ENCODE peak calls at places on chromosomes 7 and 10, in eight cellular contexts. O, Q, Y, B, M, K, J and E are unnamed samples.

GRCh38 chr7:5283421-5284303 is 919 bp downstream of the SLC29A4 start:
- ATAC-seq in O (no peak), Q (peak), M (peak), K (peak), Y (peak), B (peak), J (no peak), E (no peak)

GRCh38 chr7:139084709-139085108 is 24.8 kb downstream of the ZC3HAV1 start:
- ATAC-seq in B (no peak), O (no peak), M (no peak), K (no peak), Y (no peak), J (no peak), Q (no peak), E (no peak)

GRCh38 chr10:131731780-131732630 is 168.8 kb upstream of the PPP2R2D start:
- ATAC-seq in Y (no peak), M (no peak), Q (no peak), B (no peak), J (no peak), K (no peak), O (no peak), E (no peak)

GRCh38 chr7:129951076-129952011 is 1.4 kb downstream of the UBE2H start:
- ATAC-seq in Y (no peak), M (peak), B (no peak), O (no peak), J (no peak), K (no peak), Q (peak), E (no peak)

GRCh38 chr7:25614415-25614814 is 386.1 kb upstream of the NPVF start:
- ATAC-seq in O (no peak), Y (no peak), J (no peak), M (no peak), Q (no peak), B (no peak), K (no peak), E (no peak)

GRCh38 chr10:124909563-124909962 is 32.4 kb upstream of the ZRANB1 start:
- ATAC-seq in B (no peak), O (no peak), M (no peak), Q (peak), K (no peak), Y (no peak), J (no peak), E (no peak)

GRCh38 chr7:92332782-92333181 is 87.0 kb downstream of the ANKIB1 start:
- ATAC-seq in O (no peak), Y (no peak), Q (no peak), J (no peak), M (no peak), K (no peak), B (no peak), E (no peak)

GRCh38 chr10:9762966-9763656 is 1254.6 kb upstream of the CELF2 start:
- ATAC-seq in M (no peak), J (no peak), B (no peak), K (peak), O (no peak), Q (no peak), Y (no peak), E (no peak)

GRCh38 chr10:70052462-70053211 is at the start of gene MACROH2A2:
- ATAC-seq in B (peak), M (peak), Q (peak), K (peak), Y (peak), J (peak), O (peak), E (peak)

GRCh38 chr10:124989526-124989925 is 47.6 kb downstream of the ZRANB1 start:
- ATAC-seq in Q (no peak), M (no peak), O (no peak), K (no peak), Y (no peak), J (no peak), B (no peak), E (no peak)

GRCh38 chr7:106678795-106679152 is 17.8 kb upstream of the CCDC71L start:
- ATAC-seq in Y (no peak), K (no peak), O (no peak), J (no peak), M (no peak), Q (no peak), B (no peak), E (no peak)

GRCh38 chr10:27983144-27983543 is 15.7 kb downstream of the ODAD2 start:
- ATAC-seq in M (no peak), O (no peak), B (no peak), K (no peak), J (peak), Q (no peak), Y (no peak), E (no peak)

GRCh38 chr7:74029991-74030415 is 2.0 kb downstream of the ELN start:
- ATAC-seq in J (no peak), B (no peak), M (no peak), Y (no peak), O (no peak), Q (no peak), K (no peak), E (no peak)

GRCh38 chr7:148182264-148182663 is 408.3 kb upstream of the C7orf33 start:
- ATAC-seq in K (no peak), M (peak), J (no peak), O (peak), B (no peak), Y (no peak), Q (no peak), E (no peak)

GRCh38 chr10:130631139-130631864 is 495.1 kb downstream of the GLRX3 start:
- ATAC-seq in B (no peak), Q (peak), Y (no peak), M (peak), K (no peak), O (no peak), J (peak), E (no peak)

GRCh38 chr7:14242186-14242585 is 252.7 kb upstream of the ETV1 start:
- ATAC-seq in O (no peak), J (no peak), Y (no peak), Q (peak), K (no peak), M (no peak), B (no peak), E (no peak)

GRCh38 chr7:4084271-4084670 is 597.8 kb upstream of the FOXK1 start:
- ATAC-seq in Q (no peak), J (no peak), O (no peak), K (no peak), Y (no peak), M (no peak), B (no peak), E (no peak)

GRCh38 chr7:87416682-87417587 is 58.5 kb downstream of the ABCB4 start:
- ATAC-seq in B (peak), J (no peak), M (peak), K (peak), Y (peak), Q (peak), O (no peak), E (peak)

GRCh38 chr7:17937506-17938115 is 2.7 kb downstream of the SNX13 start:
- ATAC-seq in M (no peak), O (no peak), K (no peak), B (no peak), Q (no peak), Y (no peak), J (no peak), E (no peak)

GRCh38 chr7:65269150-65269856 is 104.4 kb upstream of the ZNF92 start:
- ATAC-seq in K (peak), Q (peak), J (peak), B (peak), M (peak), O (peak), Y (peak), E (peak)

GRCh38 chr7:81445462-81445861 is 324.4 kb downstream of the HGF start:
- ATAC-seq in K (no peak), M (no peak), Q (no peak), O (no peak), Y (no peak), J (no peak), B (no peak), E (no peak)

GRCh38 chr10:71312840-71313789 is 5.9 kb upstream of the SLC29A3 start:
- ATAC-seq in Q (peak), K (peak), B (no peak), Y (peak), M (peak), O (peak), J (peak), E (peak)

GRCh38 chr7:131108212-131108980 is 219.3 kb upstream of the MKLN1 start:
- ATAC-seq in Y (no peak), K (no peak), O (no peak), J (no peak), B (no peak), Q (no peak), M (no peak), E (no peak)

GRCh38 chr10:1847361-1847760 is 110.0 kb upstream of the ADARB2 start:
- ATAC-seq in J (peak), M (no peak), B (peak), O (no peak), K (no peak), Y (no peak), Q (no peak), E (no peak)

GRCh38 chr10:14507156-14507555 is 176.4 kb upstream of the FRMD4A start:
- ATAC-seq in Q (no peak), M (no peak), B (no peak), J (no peak), Y (no peak), K (no peak), O (no peak), E (no peak)

GRCh38 chr7:30160329-30160728 is 25.5 kb downstream of the MTURN start:
- ATAC-seq in J (no peak), M (no peak), K (no peak), Y (no peak), Q (no peak), B (no peak), O (no peak), E (no peak)

GRCh38 chr7:20238754-20239324 is 21.7 kb upstream of the MACC1 start:
- ATAC-seq in M (peak), Q (peak), B (no peak), Y (no peak), K (no peak), O (no peak), J (no peak), E (no peak)

GRCh38 chr10:117363027-117363426 is 12.2 kb downstream of the PDZD8 start:
- ATAC-seq in M (no peak), K (no peak), O (no peak), Y (no peak), Q (no peak), J (no peak), B (no peak), E (no peak)

GRCh38 chr10:124451227-124451807 is 1.5 kb upstream of the NKX1-2 start:
- ATAC-seq in M (no peak), Y (no peak), Q (no peak), K (no peak), J (no peak), B (peak), O (no peak), E (no peak)

GRCh38 chr10:28985137-28985885 is 303.6 kb upstream of the LYZL1 start:
- ATAC-seq in Q (no peak), B (no peak), J (no peak), O (no peak), M (no peak), K (no peak), Y (no peak), E (no peak)

GRCh38 chr7:99218406-99219184 is 10.7 kb upstream of the KPNA7 start:
- ATAC-seq in Y (no peak), J (no peak), M (no peak), O (no peak), Q (no peak), B (no peak), K (no peak), E (no peak)

GRCh38 chr10:84365339-84365881 is 37.0 kb downstream of the CCSER2 start:
- ATAC-seq in B (no peak), J (no peak), Y (no peak), Q (no peak), K (no peak), O (no peak), M (no peak), E (no peak)

GRCh38 chr10:78578929-78579328 is 489.8 kb upstream of the ZMIZ1 start:
- ATAC-seq in Y (no peak), Q (no peak), M (peak), J (no peak), O (no peak), K (no peak), B (no peak), E (no peak)

GRCh38 chr10:26809973-26810372 is 50.8 kb downstream of the ABI1 start:
- ATAC-seq in J (no peak), K (no peak), O (no peak), Y (no peak), B (no peak), M (no peak), Q (no peak), E (no peak)

GRCh38 chr7:116553168-116553567 is 28.3 kb downstream of the CAV1 start:
- ATAC-seq in M (no peak), Y (no peak), O (no peak), K (no peak), J (no peak), Q (no peak), B (no peak), E (no peak)
- TF ChIP-seq CTCF in M (no peak), Y (no peak), O (no peak), K (no peak), J (no peak), Q (no peak), B (no peak), E (no peak)

GRCh38 chr7:44636041-44636580 is 29.7 kb downstream of the OGDH start:
- ATAC-seq in O (no peak), Q (no peak), Y (no peak), B (peak), J (no peak), K (no peak), M (peak), E (no peak)

GRCh38 chr7:44639701-44640321 is 33.4 kb downstream of the OGDH start:
- ATAC-seq in K (peak), M (peak), O (peak), B (peak), Y (peak), J (peak), Q (peak), E (peak)

GRCh38 chr7:44637788-44638594 is 31.6 kb downstream of the OGDH start:
- ATAC-seq in K (peak), M (peak), Q (no peak), J (peak), Y (no peak), B (no peak), O (peak), E (peak)

GRCh38 chr7:44636926-44637325 is 30.5 kb downstream of the OGDH start:
- ATAC-seq in M (no peak), K (no peak), J (no peak), Y (no peak), B (no peak), Q (no peak), O (no peak), E (no peak)

GRCh38 chr7:44638611-44639557 is 32.5 kb downstream of the OGDH start:
- ATAC-seq in B (peak), O (peak), M (peak), K (peak), J (peak), Y (peak), Q (peak), E (peak)
- TF ChIP-seq CTCF in B (no peak), O (no peak), M (no peak), K (no peak), J (no peak), Y (no peak), Q (no peak), E (no peak)

DNA sequence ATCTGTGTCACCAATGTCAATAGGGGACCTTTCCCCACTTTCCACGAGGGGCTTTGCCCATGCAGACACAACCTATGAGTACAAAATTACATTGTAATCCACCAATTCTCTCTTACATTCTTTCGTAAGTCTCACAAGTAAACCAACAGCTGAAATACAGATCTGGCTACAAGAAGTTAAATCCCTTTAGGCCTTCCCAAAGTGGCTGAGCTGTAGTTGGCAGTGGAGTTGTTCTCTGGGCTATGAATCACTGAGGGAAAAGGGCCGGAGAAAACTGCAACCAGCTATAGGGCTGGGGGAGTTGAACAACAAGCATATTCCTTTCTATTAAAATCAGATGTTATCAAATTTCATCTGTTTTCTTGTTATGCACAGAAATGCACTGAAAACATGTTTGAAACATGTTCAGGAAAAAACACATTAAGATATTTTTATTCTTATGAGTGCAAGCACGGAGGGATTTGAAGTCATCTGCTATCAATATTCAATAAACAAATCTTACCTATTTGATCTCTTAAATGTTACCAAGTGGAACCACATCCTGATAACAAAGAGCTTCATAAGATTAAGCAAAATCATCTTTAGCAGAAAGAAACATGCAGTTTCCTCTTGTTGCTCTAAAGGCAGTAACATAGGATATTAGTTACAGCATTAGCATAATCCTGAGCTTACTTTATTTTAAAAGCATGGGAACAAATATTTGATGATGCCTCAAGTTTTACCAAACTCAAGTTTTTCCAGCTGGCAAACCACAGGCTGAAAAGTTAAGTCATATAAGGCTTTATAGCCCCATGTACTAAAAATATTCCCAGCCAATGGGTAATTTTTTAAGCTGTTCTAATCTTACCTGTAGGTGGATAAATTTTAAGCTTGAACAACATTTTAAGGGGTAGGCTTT is 212.7 kb downstream of the TAX1BP1 start:
- ATAC-seq in M (peak), B (no peak), O (no peak), J (no peak), Q (no peak), K (peak), Y (no peak), E (no peak)
- TF ChIP-seq CTCF in M (no peak), B (no peak), O (no peak), J (no peak), Q (no peak), K (no peak), Y (no peak), E (no peak)

GRCh38 chr7:151124205-151124880 is 38.1 kb downstream of the AGAP3 start:
- ATAC-seq in B (no peak), J (no peak), O (no peak), Q (no peak), M (no peak), Y (no peak), K (no peak), E (no peak)
- TF ChIP-seq CTCF in B (no peak), J (no peak), O (no peak), Q (no peak), M (no peak), Y (no peak), K (no peak), E (no peak)

GRCh38 chr10:35614312-35614711 is 9.2 kb downstream of the GJD4 start:
- ATAC-seq in J (no peak), K (no peak), O (no peak), Y (no peak), Q (no peak), M (no peak), B (no peak), E (no peak)

GRCh38 chr10:35612385-35613106 is 7.4 kb downstream of the GJD4 start:
- ATAC-seq in Q (peak), Y (no peak), J (no peak), B (no peak), O (no peak), K (no peak), M (no peak), E (no peak)

GRCh38 chr10:35613107-35613440 is 7.9 kb downstream of the GJD4 start:
- ATAC-seq in B (no peak), M (no peak), Q (no peak), O (no peak), K (no peak), Y (no peak), J (no peak), E (no peak)

GRCh38 chr10:35613597-35614226 is 8.6 kb downstream of the GJD4 start:
- ATAC-seq in Q (peak), O (no peak), Y (no peak), B (peak), M (peak), J (no peak), K (peak), E (no peak)

DNA sequence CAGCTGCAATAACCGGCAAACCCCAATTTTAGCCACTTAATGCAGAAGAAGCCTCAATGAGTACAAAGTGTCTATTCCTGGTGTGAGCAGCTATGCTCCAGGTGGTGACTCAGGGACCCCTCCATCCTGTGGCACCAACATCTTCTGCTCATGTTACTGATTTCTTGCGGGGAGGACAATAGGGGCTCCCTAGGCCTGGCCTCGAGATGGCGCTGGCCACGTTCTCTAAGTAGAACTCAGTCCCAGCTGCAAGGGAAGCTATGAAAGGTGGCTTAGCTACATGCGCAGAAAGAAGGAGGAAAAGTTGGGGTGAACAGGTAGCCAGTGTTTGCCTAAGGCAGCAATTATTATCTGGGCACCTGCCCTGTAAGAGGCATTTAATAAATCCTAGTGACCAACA is 6.6 kb downstream of the GJD4 start:
- ATAC-seq in K (no peak), O (no peak), B (peak), Y (no peak), Q (no peak), J (no peak), M (no peak), E (no peak)
- TF ChIP-seq CTCF in K (no peak), O (no peak), B (peak), Y (no peak), Q (no peak), J (no peak), M (no peak), E (no peak)

DNA sequence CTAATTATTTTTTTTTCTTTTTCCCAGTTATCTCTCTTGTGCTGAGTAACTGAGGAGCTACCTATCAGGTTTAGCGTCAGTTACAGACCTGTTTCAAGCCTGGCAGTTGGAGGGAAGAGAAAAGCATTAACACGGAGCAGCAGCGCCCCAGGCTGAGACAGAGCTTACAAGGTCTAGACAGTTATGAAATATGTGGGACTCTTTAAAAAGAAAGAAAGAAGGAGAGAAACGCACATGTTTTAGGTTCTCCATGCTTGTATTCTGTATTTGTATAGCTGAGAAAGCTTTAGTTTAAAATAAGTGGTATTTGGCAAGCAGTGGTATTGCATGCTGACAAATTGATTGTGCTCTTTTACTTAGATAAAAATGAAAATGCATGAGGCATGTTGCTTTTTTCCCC is 157.6 kb downstream of the GRK5 start:
- ATAC-seq in Q (no peak), O (no peak), J (no peak), Y (peak), K (peak), B (no peak), M (no peak), E (no peak)
- TF ChIP-seq CTCF in Q (no peak), O (no peak), J (no peak), Y (peak), K (no peak), B (no peak), M (no peak), E (no peak)

GRCh38 chr7:154892459-154892858 is 110.5 kb downstream of the PAXIP1 start:
- ATAC-seq in B (peak), O (no peak), J (no peak), Y (no peak), Q (peak), M (no peak), K (no peak), E (no peak)
- TF ChIP-seq CTCF in B (no peak), O (no peak), J (no peak), Y (no peak), Q (no peak), M (no peak), K (no peak), E (no peak)

DNA sequence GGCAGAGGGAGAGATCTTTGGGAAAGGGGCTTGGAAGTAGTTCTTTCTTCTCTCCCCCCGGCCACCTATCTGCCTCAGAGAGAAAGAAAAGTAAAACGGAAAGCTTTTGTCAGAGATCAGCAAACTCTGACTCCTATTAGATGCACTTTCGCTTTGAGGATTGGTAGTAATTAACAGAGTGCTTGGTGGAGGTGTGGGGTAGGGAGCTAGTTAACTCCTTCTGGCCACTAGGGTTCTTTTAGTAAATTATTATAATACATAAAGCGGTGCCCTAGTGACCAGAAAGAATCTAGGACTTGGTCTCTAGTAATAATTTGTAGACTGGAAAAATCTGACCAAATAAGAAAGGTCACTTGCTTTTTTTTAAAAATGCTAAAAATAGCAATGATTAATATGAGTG is 54.6 kb downstream of the CPVL start:
- ATAC-seq in M (peak), K (peak), Q (peak), B (peak), J (no peak), O (peak), Y (peak), E (no peak)
- TF ChIP-seq CTCF in M (no peak), K (no peak), Q (no peak), B (no peak), J (no peak), O (no peak), Y (no peak), E (no peak)